ENCODE peak calls at places on chromosomes 5 and 9, in five cellular contexts. R is AG10803, B is AG09309, Z is bronchial epithelial cell, Y is AG04450. N is an unnamed sample.

GRCh38 chr5:2289380-2289779 is 406.7 kb upstream of the IRX4 start:
- DNase-seq in B (no peak), R (no peak), Z (no peak), Y (no peak), N (no peak)

GRCh38 chr5:8226148-8226547 is 357.2 kb downstream of the MTRR start:
- DNase-seq in Y (no peak), Z (no peak), B (no peak), R (no peak), N (no peak)

GRCh38 chr5:9976621-9977020 is 273.1 kb downstream of the ATPSCKMT start:
- DNase-seq in R (no peak), B (no peak), Y (no peak), Z (no peak), N (no peak)

GRCh38 chr5:10520716-10521115 is 43.2 kb upstream of the ANKRD33B start:
- DNase-seq in R (peak; percentile 62), Y (no peak), Z (no peak), B (no peak), N (no peak)

GRCh38 chr5:143922718-143923117 is 110.8 kb downstream of the HMHB1 start:
- DNase-seq in B (no peak), Z (peak; percentile 88), Y (no peak), R (peak; percentile 82), N (no peak)

GRCh38 chr5:55160493-55161209 is 680 bp downstream of the GPX8 start:
- DNase-seq in Y (peak; percentile 93), Z (peak; percentile 85), B (peak; percentile 90), R (peak; percentile 96), N (no peak)

GRCh38 chr5:78605611-78606010 is 43.0 kb downstream of the LHFPL2 start:
- DNase-seq in Z (peak; percentile 76), B (no peak), R (no peak), Y (no peak), N (no peak)

GRCh38 chr5:132258102-132259060 is 885 bp downstream of the PDLIM4 start:
- DNase-seq in Z (peak; percentile 52), R (peak; percentile 51), Y (no peak), B (no peak), N (no peak)

GRCh38 chr5:132327278-132327959 is 33.2 kb downstream of the SLC22A4 start:
- DNase-seq in B (peak; percentile 20), Z (no peak), Y (no peak), R (peak; percentile 81), N (no peak)

GRCh38 chr5:15966066-15966640 is 213.4 kb downstream of the MARCHF11 start:
- DNase-seq in Z (peak; percentile 61), R (no peak), B (no peak), Y (no peak), N (no peak)

GRCh38 chr5:167644619-167645018 is 646.8 kb upstream of the WWC1 start:
- DNase-seq in Z (peak; percentile 97), Y (no peak), B (no peak), R (peak; percentile 56), N (no peak)

GRCh38 chr5:16826379-16827125 is 109.5 kb downstream of the MYO10 start:
- DNase-seq in R (peak; percentile 37), Y (no peak), B (no peak), Z (no peak), N (no peak)

GRCh38 chr5:146034127-146034526 is 71.2 kb downstream of the PLAC8L1 start:
- DNase-seq in Z (no peak), Y (no peak), R (no peak), B (no peak), N (no peak)

GRCh38 chr5:76690027-76690679 is 25.8 kb upstream of the F2R start:
- DNase-seq in B (no peak), Y (no peak), Z (no peak), R (no peak), N (no peak)

GRCh38 chr5:78560000-78560399 is 88.6 kb downstream of the LHFPL2 start:
- DNase-seq in Y (no peak), R (no peak), B (no peak), Z (no peak), N (no peak)

GRCh38 chr9:81537964-81538363 is 151.4 kb downstream of the TLE1 start:
- DNase-seq in B (no peak), Y (no peak), Z (no peak), R (no peak), N (no peak)

GRCh38 chr5:132446621-132447020 is 44.0 kb downstream of the IRF1 start:
- DNase-seq in B (peak; percentile 66), R (peak; percentile 92), Y (no peak), Z (no peak), N (no peak)

GRCh38 chr5:38423536-38424178 is 132.8 kb downstream of the LIFR start:
- DNase-seq in B (no peak), R (no peak), Z (no peak), Y (no peak), N (no peak)

DNA sequence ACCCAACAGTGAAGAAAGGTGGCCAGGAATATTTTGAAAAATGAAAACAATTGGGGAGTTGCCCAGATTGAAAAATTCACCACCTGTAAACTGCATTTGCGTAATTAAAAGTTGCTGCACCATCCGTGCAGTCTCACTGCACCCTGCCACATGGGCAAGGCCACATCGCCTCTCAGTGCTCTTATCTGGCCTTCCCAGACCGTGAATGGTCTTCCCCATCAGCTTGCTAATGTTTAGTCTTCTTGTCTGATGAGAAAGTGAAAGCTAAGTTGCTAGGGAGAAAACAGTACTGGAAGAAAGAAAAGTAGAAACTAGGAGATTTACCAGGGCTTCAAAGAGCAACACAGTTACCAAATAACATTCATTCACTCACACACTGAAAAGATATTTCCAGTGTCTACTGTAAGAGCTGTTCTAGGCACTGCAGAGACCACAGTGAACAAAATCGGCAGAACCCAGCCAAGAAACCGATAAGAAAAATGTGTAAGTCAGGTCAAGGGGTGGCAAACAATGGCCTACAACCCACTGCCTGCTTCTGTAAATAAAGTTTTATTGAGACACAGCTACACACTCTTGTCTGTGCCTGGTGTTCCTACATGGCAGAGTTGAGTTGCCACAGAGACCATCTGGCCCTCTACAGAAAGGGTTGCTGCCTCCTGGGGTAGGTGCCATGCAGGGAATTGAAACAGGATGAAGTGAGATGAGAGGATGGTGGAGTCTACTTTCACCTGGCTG is 51.2 kb upstream of the CTSL start:
- DNase-seq in B (no peak), Z (no peak), R (no peak), Y (no peak), N (no peak)
- TF ChIP-seq CTCF in B (no peak), Z (no peak), R (no peak), Y (no peak), N (no peak)

GRCh38 chr5:180898621-180899246 is at the start of gene BTNL8:
- DNase-seq in R (no peak), Z (peak; percentile 56), B (no peak), Y (no peak), N (no peak)
- H3K4me3 ChIP-seq in R (no peak within 1 kb of the TSS), Z (no peak within 1 kb of the TSS), B (no peak within 1 kb of the TSS), Y (no peak within 1 kb of the TSS), N (no peak within 1 kb of the TSS)

GRCh38 chr9:89685698-89686097 is 80.9 kb downstream of the GADD45G start:
- DNase-seq in Z (no peak), B (no peak), Y (no peak), R (no peak), N (no peak)

GRCh38 chr9:89683626-89684025 is 78.8 kb downstream of the GADD45G start:
- DNase-seq in B (no peak), Y (no peak), R (no peak), Z (no peak), N (no peak)

GRCh38 chr9:89686134-89686533 is 81.3 kb downstream of the GADD45G start:
- DNase-seq in Z (peak; percentile 96), Y (no peak), B (no peak), R (no peak), N (no peak)

GRCh38 chr9:89684218-89684617 is 79.4 kb downstream of the GADD45G start:
- DNase-seq in R (no peak), Z (no peak), Y (no peak), B (no peak), N (no peak)

GRCh38 chr9:89684912-89685636 is 80.3 kb downstream of the GADD45G start:
- DNase-seq in R (no peak), Z (no peak), Y (no peak), B (no peak), N (no peak)
- TF ChIP-seq CTCF in R (no peak), Z (no peak), Y (no peak), B (no peak), N (no peak)

DNA sequence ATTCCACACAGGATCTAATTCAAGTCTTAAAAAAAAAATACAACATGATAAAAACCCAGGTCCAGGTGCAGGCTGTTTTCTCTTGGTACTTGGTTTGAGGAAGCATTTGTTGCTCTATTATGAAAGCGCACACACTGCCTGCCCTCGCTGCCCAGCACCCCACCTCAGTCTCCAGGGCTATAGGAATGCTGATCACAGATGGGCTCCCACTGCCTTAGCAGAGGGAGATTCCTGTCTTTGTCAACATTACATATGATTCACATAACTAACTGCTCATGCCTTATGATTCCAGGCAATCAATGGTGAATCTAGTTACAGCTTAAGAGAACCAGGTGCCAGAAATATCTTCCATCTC is 458.9 kb upstream of the C9orf72 start:
- DNase-seq in Y (no peak), R (peak; percentile 11), Z (peak; percentile 10), B (no peak), N (no peak)
- H3K4me3 ChIP-seq in Y (no peak overlapping the region), R (no peak overlapping the region), Z (no peak overlapping the region), B (no peak overlapping the region), N (no peak overlapping the region)